ENCODE peak calls at places on chromosome 21, in nine cellular contexts. T is fibroblast of lung, G is heart right ventricle, M is breast epithelium, A is kidney, C is SK-N-SH, R is GM12865, F is astrocyte of the spinal cord, H is transverse colon. Z is an unnamed sample.

GRCh38 chr21:16587141-16587570 is 857.4 kb downstream of the USP25 start:
- DNase-seq in A (no peak), C (peak), R (no peak), G (peak), T (peak), F (peak), M (peak), H (peak), Z (no peak)

GRCh38 chr21:17802568-17802967 is 16.6 kb downstream of the C21orf91 start:
- DNase-seq in R (no peak), F (peak), A (no peak), G (no peak), H (no peak), M (no peak), C (no peak), T (peak), Z (no peak)

GRCh38 chr21:17467829-17468228 is 45.0 kb upstream of the CXADR start:
- DNase-seq in H (no peak), M (no peak), G (no peak), T (no peak), A (no peak), C (no peak), R (no peak), F (no peak), Z (no peak)

GRCh38 chr21:31900121-31900895 is 27.5 kb downstream of the HUNK start:
- DNase-seq in H (peak), M (no peak), A (no peak), G (no peak), C (no peak), F (no peak), T (no peak), R (no peak), Z (no peak)

GRCh38 chr21:42280356-42281195 is 34.6 kb downstream of the TFF3 start:
- DNase-seq in H (no peak), A (no peak), M (no peak), R (no peak), T (no peak), F (no peak), G (no peak), C (no peak), Z (no peak)

GRCh38 chr21:46094401-46095105 is 3.4 kb upstream of the COL6A2 start:
- DNase-seq in A (no peak), R (no peak), C (no peak), H (no peak), G (no peak), F (no peak), M (peak), T (no peak), Z (no peak)

GRCh38 chr21:17819114-17819877 is at the start of gene C21orf91:
- DNase-seq in F (peak), H (peak), C (peak), A (peak), T (peak), G (peak), M (peak), R (peak), Z (peak)

GRCh38 chr21:14875704-14876364 is 189.0 kb downstream of the NRIP1 start:
- DNase-seq in T (no peak), A (no peak), C (no peak), F (no peak), M (no peak), G (no peak), R (peak), H (no peak), Z (peak)

GRCh38 chr21:26909972-26910371 is 56.9 kb downstream of the ADAMTS5 start:
- DNase-seq in G (no peak), R (no peak), C (no peak), A (no peak), F (peak), H (no peak), T (peak), M (no peak), Z (no peak)

GRCh38 chr21:27306821-27307746 is 340.2 kb upstream of the ADAMTS5 start:
- DNase-seq in C (no peak), G (no peak), M (no peak), H (no peak), A (no peak), T (peak), F (no peak), R (no peak), Z (no peak)

GRCh38 chr21:30408782-30409494 is 13.1 kb downstream of the KRTAP13-1 start:
- DNase-seq in M (peak), C (peak), A (no peak), H (peak), T (peak), G (peak), F (peak), R (peak), Z (no peak)

GRCh38 chr21:31387560-31388186 is 43.6 kb upstream of the TIAM1 start:
- DNase-seq in M (no peak), A (no peak), G (no peak), H (no peak), C (no peak), T (no peak), F (no peak), R (no peak), Z (no peak)

GRCh38 chr21:42245348-42246185 is 26.6 kb downstream of the ABCG1 start:
- DNase-seq in F (no peak), H (no peak), G (no peak), R (no peak), M (no peak), T (no peak), C (peak), A (peak), Z (no peak)

GRCh38 chr21:17491716-17492414 is 21.0 kb upstream of the CXADR start:
- DNase-seq in H (no peak), M (no peak), C (no peak), G (no peak), R (peak), T (peak), F (peak), A (no peak), Z (no peak)

GRCh38 chr21:43272591-43272990 is 103.8 kb downstream of the CRYAA start:
- DNase-seq in C (no peak), F (no peak), T (no peak), H (no peak), M (no peak), G (no peak), A (peak), R (no peak), Z (no peak)

GRCh38 chr21:25670726-25671125 is 31.7 kb downstream of the JAM2 start:
- DNase-seq in M (no peak), G (no peak), F (peak), H (no peak), C (no peak), R (no peak), T (peak), A (no peak), Z (no peak)

GRCh38 chr21:14880922-14881321 is 183.9 kb downstream of the NRIP1 start:
- DNase-seq in M (no peak), A (no peak), R (no peak), F (peak), G (no peak), T (peak), C (no peak), H (no peak), Z (no peak)

GRCh38 chr21:14836950-14837349 is 227.8 kb downstream of the NRIP1 start:
- DNase-seq in A (no peak), C (no peak), M (no peak), T (no peak), R (no peak), G (no peak), F (peak), H (no peak), Z (no peak)

GRCh38 chr21:33202464-33203363 is 27.0 kb upstream of the IFNAR2 start:
- DNase-seq in C (no peak), M (no peak), T (no peak), H (no peak), F (no peak), R (no peak), A (no peak), G (no peak), Z (no peak)

GRCh38 chr21:26421724-26422123 is 151.4 kb downstream of the CYYR1 start:
- DNase-seq in M (no peak), F (no peak), C (no peak), H (no peak), R (peak), G (no peak), T (no peak), A (no peak), Z (no peak)

GRCh38 chr21:36506482-36506881 is 26.6 kb upstream of the CLDN14 start:
- DNase-seq in T (no peak), A (no peak), C (no peak), M (no peak), R (peak), G (no peak), F (no peak), H (no peak), Z (no peak)

GRCh38 chr21:45910548-45911221 is 70.9 kb upstream of the COL6A1 start:
- DNase-seq in F (no peak), H (no peak), R (no peak), C (peak), M (no peak), G (no peak), T (no peak), A (peak), Z (no peak)

GRCh38 chr21:18249542-18250152 is 5.0 kb downstream of the CHODL start:
- DNase-seq in R (no peak), F (no peak), H (no peak), T (no peak), A (no peak), C (no peak), G (no peak), M (no peak), Z (no peak)

GRCh38 chr21:31524140-31524539 is 135.4 kb upstream of the SOD1 start:
- DNase-seq in T (no peak), R (no peak), H (no peak), A (no peak), F (no peak), M (no peak), C (no peak), G (no peak), Z (no peak)

GRCh38 chr21:22554690-22555316 is 1556.6 kb downstream of the NCAM2 start:
- DNase-seq in F (no peak), T (no peak), R (no peak), G (no peak), M (no peak), C (no peak), A (no peak), H (no peak), Z (no peak)

GRCh38 chr21:39676054-39676771 is 63.5 kb downstream of the B3GALT5 start:
- DNase-seq in R (peak), F (peak), T (no peak), G (no peak), A (no peak), M (peak), H (peak), C (peak), Z (peak)

GRCh38 chr21:44749759-44750674 is 38.6 kb upstream of the TSPEAR start:
- DNase-seq in F (no peak), C (no peak), T (no peak), R (no peak), A (no peak), G (no peak), H (no peak), M (no peak), Z (no peak)

GRCh38 chr21:44751186-44751798 is 39.9 kb upstream of the TSPEAR start:
- DNase-seq in M (no peak), G (no peak), R (no peak), H (no peak), T (no peak), C (no peak), A (peak), F (no peak), Z (no peak)

GRCh38 chr21:44749116-44749758 is 37.9 kb upstream of the TSPEAR start:
- DNase-seq in H (no peak), M (no peak), C (no peak), R (no peak), G (no peak), T (no peak), F (no peak), A (no peak), Z (no peak)

GRCh38 chr21:44750675-44751025 is 39.3 kb upstream of the TSPEAR start:
- DNase-seq in C (no peak), R (no peak), G (no peak), A (no peak), T (no peak), H (no peak), F (no peak), M (no peak), Z (no peak)

GRCh38 chr21:44748621-44749020 is 37.2 kb upstream of the TSPEAR start:
- DNase-seq in F (no peak), M (no peak), C (no peak), T (no peak), R (no peak), A (no peak), G (no peak), H (no peak), Z (no peak)
- H3K4me3 ChIP-seq in F (no peak), M (no peak), C (no peak), T (no peak), R (no peak), A (no peak), G (no peak), H (no peak), Z (no peak)

GRCh38 chr21:34875830-34876229 is 173.3 kb downstream of the RUNX1 start:
- DNase-seq in A (no peak), F (peak), M (no peak), R (no peak), T (peak), C (no peak), H (no peak), G (no peak), Z (no peak)
- TF ChIP-seq CTCF in A (no peak), F (no peak), M (no peak), R (no peak), T (no peak), C (no peak), H (no peak), G (no peak), Z (no peak)

DNA sequence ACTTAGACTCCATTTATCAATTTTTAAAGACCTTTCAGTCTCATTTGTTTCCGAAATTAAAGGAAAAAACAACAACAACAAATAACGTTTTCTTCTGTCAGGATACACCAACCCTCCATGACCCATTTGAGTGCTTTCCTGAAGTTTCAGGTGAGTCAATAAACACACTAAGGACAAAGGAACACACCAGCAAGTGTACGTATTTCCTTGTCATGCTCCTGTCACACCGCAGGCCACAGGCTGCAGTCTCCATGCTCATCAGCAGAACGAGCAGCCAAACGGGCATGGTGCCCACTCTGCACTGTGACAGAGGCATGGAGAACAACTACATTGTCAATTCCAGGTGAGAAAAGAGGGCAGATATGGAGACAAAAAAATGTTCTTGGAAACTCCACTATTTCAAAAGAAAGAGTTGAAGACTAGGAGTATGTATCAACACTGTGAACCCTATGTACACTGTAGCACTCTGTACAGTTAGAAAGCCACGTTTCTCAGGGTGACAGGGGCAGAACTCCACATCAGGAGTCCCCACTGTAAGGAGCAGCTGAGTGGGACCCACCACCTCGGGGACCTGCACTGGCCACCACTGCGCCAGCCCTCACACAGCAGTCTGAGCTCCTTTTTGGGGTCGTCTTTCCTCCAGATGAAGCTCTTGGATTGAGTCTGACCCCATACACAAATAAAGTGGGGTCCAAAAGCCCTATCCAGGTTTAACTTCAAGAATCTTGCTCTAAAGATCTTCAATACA is 2.6 kb downstream of the PTTG1IP start:
- DNase-seq in C (no peak), A (peak), F (peak), R (no peak), T (no peak), H (peak), M (peak), G (peak), Z (no peak)
- H3K4me3 ChIP-seq in C (no peak), A (no peak), F (peak), R (no peak), T (peak), H (peak), M (peak), G (peak), Z (no peak)

GRCh38 chr21:34949499-34949898 is 99.6 kb downstream of the RUNX1 start:
- DNase-seq in M (no peak), G (no peak), A (no peak), H (no peak), F (no peak), T (no peak), C (no peak), R (no peak), Z (no peak)
- TF ChIP-seq CTCF in M (no peak), G (no peak), A (no peak), H (no peak), F (no peak), T (no peak), C (no peak), R (no peak), Z (no peak)

GRCh38 chr21:29077651-29078090 is 4.2 kb upstream of the CCT8 start:
- DNase-seq in A (no peak), H (no peak), C (no peak), G (no peak), M (no peak), T (peak), R (peak), F (peak), Z (peak)
- H3K4me3 ChIP-seq in A (peak), H (peak), C (no peak), G (peak), M (peak), T (peak), R (peak), F (peak), Z (no peak)

Z was measured in GM06990.